ENCODE peak calls at places on chromosome 10, in six cellular contexts. One of them, this sample, is unnamed.

GRCh38 chr10:43287056-43288007 is 20.5 kb upstream of the RASGEF1A start:
- DNase-seq in neural progenitor cell: no peak
- DNase-seq in HCT116: peak
- DNase-seq in SK-N-SH: no peak
- DNase-seq in GM23248: peak
- DNase-seq in PC-3: peak
- DNase-seq in this sample: peak

GRCh38 chr10:62885656-62886461 is 69.7 kb upstream of the EGR2 start:
- DNase-seq in PC-3: peak
- DNase-seq in neural progenitor cell: no peak
- DNase-seq in HCT116: no peak
- DNase-seq in GM23248: peak
- DNase-seq in SK-N-SH: no peak
- DNase-seq in this sample: no peak

GRCh38 chr10:89651205-89651915 is 6.3 kb upstream of the PANK1 start:
- DNase-seq in HCT116: no peak
- DNase-seq in SK-N-SH: no peak
- DNase-seq in GM23248: no peak
- DNase-seq in PC-3: no peak
- DNase-seq in neural progenitor cell: no peak
- DNase-seq in this sample: no peak

GRCh38 chr10:18397886-18398285 is 253.5 kb downstream of the NSUN6 start:
- DNase-seq in HCT116: no peak
- DNase-seq in GM23248: no peak
- DNase-seq in PC-3: no peak
- DNase-seq in neural progenitor cell: no peak
- DNase-seq in SK-N-SH: no peak
- DNase-seq in this sample: no peak

GRCh38 chr10:122348512-122348911 is 26.0 kb upstream of the PLEKHA1 start:
- DNase-seq in PC-3: peak
- DNase-seq in neural progenitor cell: peak
- DNase-seq in GM23248: no peak
- DNase-seq in SK-N-SH: no peak
- DNase-seq in HCT116: no peak
- DNase-seq in this sample: no peak

GRCh38 chr10:59096631-59097030 is 79.8 kb upstream of the PHYHIPL start:
- DNase-seq in SK-N-SH: no peak
- DNase-seq in neural progenitor cell: no peak
- DNase-seq in PC-3: no peak
- DNase-seq in HCT116: no peak
- DNase-seq in GM23248: no peak
- DNase-seq in this sample: no peak

GRCh38 chr10:36621346-36621745 is 504.1 kb upstream of the ANKRD30A start:
- DNase-seq in GM23248: peak
- DNase-seq in neural progenitor cell: no peak
- DNase-seq in HCT116: no peak
- DNase-seq in SK-N-SH: no peak
- DNase-seq in PC-3: peak
- DNase-seq in this sample: no peak

GRCh38 chr10:60901561-60902235 is 42.3 kb downstream of the RHOBTB1 start:
- DNase-seq in SK-N-SH: peak
- DNase-seq in HCT116: no peak
- DNase-seq in neural progenitor cell: no peak
- DNase-seq in PC-3: no peak
- DNase-seq in GM23248: no peak
- DNase-seq in this sample: no peak

GRCh38 chr10:27820637-27821036 is 75.0 kb upstream of the MKX start:
- DNase-seq in neural progenitor cell: no peak
- DNase-seq in SK-N-SH: no peak
- DNase-seq in HCT116: no peak
- DNase-seq in PC-3: no peak
- DNase-seq in GM23248: no peak
- DNase-seq in this sample: no peak

GRCh38 chr10:110666673-110667072 is 22.5 kb downstream of the RBM20 start:
- DNase-seq in HCT116: no peak
- DNase-seq in neural progenitor cell: no peak
- DNase-seq in PC-3: no peak
- DNase-seq in SK-N-SH: no peak
- DNase-seq in GM23248: no peak
- DNase-seq in this sample: no peak

GRCh38 chr10:102767428-102768160 is 23.8 kb downstream of the WBP1L start:
- DNase-seq in GM23248: no peak
- DNase-seq in neural progenitor cell: no peak
- DNase-seq in SK-N-SH: no peak
- DNase-seq in PC-3: no peak
- DNase-seq in HCT116: no peak
- DNase-seq in this sample: no peak

GRCh38 chr10:128932071-128932820 is 534.8 kb upstream of the MGMT start:
- DNase-seq in PC-3: no peak
- DNase-seq in HCT116: no peak
- DNase-seq in SK-N-SH: no peak
- DNase-seq in GM23248: no peak
- DNase-seq in neural progenitor cell: peak
- DNase-seq in this sample: no peak

GRCh38 chr10:115355162-115355760 is 262.1 kb downstream of the ATRNL1 start:
- DNase-seq in SK-N-SH: peak
- DNase-seq in PC-3: peak
- DNase-seq in GM23248: peak
- DNase-seq in neural progenitor cell: peak
- DNase-seq in HCT116: peak
- DNase-seq in this sample: peak

GRCh38 chr10:102452672-102453340 is 1.5 kb upstream of the C10orf95 start:
- DNase-seq in neural progenitor cell: no peak
- DNase-seq in GM23248: peak
- DNase-seq in HCT116: peak
- DNase-seq in PC-3: peak
- DNase-seq in SK-N-SH: no peak
- DNase-seq in this sample: no peak

GRCh38 chr10:79179404-79180309 is 110.9 kb downstream of the ZMIZ1 start:
- DNase-seq in GM23248: peak
- DNase-seq in HCT116: no peak
- DNase-seq in SK-N-SH: peak
- DNase-seq in PC-3: no peak
- DNase-seq in neural progenitor cell: peak
- DNase-seq in this sample: no peak

GRCh38 chr10:4763960-4764428 is 62.0 kb upstream of the AKR1E2 start:
- DNase-seq in SK-N-SH: no peak
- DNase-seq in GM23248: peak
- DNase-seq in PC-3: peak
- DNase-seq in neural progenitor cell: no peak
- DNase-seq in HCT116: no peak
- DNase-seq in this sample: no peak

GRCh38 chr10:118950190-118950658 is 79.3 kb upstream of the NANOS1 start:
- DNase-seq in neural progenitor cell: no peak
- DNase-seq in GM23248: peak
- DNase-seq in PC-3: peak
- DNase-seq in HCT116: no peak
- DNase-seq in SK-N-SH: no peak
- DNase-seq in this sample: no peak

GRCh38 chr10:69415049-69415448 is 1.7 kb downstream of the TACR2 start:
- DNase-seq in GM23248: no peak
- DNase-seq in PC-3: no peak
- DNase-seq in HCT116: no peak
- DNase-seq in neural progenitor cell: no peak
- DNase-seq in SK-N-SH: peak
- DNase-seq in this sample: no peak

GRCh38 chr10:69412232-69412631 is 4.5 kb downstream of the TACR2 start:
- DNase-seq in PC-3: no peak
- DNase-seq in neural progenitor cell: no peak
- DNase-seq in HCT116: no peak
- DNase-seq in GM23248: no peak
- DNase-seq in SK-N-SH: no peak
- DNase-seq in this sample: no peak

GRCh38 chr10:69414036-69415018 is 2.4 kb downstream of the TACR2 start:
- DNase-seq in SK-N-SH: no peak
- DNase-seq in neural progenitor cell: no peak
- DNase-seq in HCT116: no peak
- DNase-seq in PC-3: no peak
- DNase-seq in GM23248: no peak
- DNase-seq in this sample: no peak

GRCh38 chr10:69411476-69411875 is 5.2 kb downstream of the TACR2 start:
- DNase-seq in SK-N-SH: no peak
- DNase-seq in PC-3: no peak
- DNase-seq in neural progenitor cell: no peak
- DNase-seq in HCT116: no peak
- DNase-seq in GM23248: no peak
- DNase-seq in this sample: no peak

DNA sequence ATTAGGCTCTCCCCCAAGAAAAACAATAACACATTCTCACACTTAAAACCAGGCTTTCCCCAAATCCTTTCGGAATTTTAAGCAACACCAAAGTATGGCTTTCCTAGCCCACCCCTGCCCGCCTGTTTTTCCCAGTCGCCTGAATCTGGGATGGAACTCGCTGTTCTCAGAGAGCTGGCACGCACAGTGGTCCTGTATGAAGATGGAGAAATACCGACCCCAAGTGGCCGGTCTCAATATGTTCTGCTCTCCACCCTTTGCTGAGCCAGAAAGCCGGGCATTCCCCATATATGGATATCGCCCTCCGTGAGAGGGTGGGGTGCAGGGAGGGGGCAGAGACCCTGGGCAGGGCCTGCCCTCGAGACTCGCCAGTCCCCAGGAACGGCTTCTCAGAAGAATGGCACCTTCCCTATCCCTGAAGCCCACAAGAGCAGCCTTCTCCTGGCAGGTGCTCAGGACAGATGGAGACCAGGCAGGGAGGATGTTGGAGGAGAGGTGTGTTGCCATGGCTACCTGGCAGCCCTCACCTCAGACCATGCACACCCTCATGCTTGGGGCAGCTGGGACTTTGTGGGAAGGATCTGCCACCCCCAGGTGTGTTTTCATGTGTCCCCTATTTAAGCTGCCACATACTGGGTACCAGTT is 3.4 kb downstream of the TACR2 start:
- DNase-seq in neural progenitor cell: peak
- DNase-seq in HCT116: peak
- DNase-seq in PC-3: peak
- DNase-seq in SK-N-SH: peak
- DNase-seq in GM23248: peak
- DNase-seq in this sample: no peak
- TF ChIP-seq EZH2phosphoT487 in neural progenitor cell: no peak
- TF ChIP-seq EZH2phosphoT487 in HCT116: no peak
- TF ChIP-seq EZH2phosphoT487 in PC-3: no peak
- TF ChIP-seq EZH2phosphoT487 in SK-N-SH: no peak
- TF ChIP-seq EZH2phosphoT487 in GM23248: no peak
- TF ChIP-seq EZH2phosphoT487 in this sample: no peak

DNA sequence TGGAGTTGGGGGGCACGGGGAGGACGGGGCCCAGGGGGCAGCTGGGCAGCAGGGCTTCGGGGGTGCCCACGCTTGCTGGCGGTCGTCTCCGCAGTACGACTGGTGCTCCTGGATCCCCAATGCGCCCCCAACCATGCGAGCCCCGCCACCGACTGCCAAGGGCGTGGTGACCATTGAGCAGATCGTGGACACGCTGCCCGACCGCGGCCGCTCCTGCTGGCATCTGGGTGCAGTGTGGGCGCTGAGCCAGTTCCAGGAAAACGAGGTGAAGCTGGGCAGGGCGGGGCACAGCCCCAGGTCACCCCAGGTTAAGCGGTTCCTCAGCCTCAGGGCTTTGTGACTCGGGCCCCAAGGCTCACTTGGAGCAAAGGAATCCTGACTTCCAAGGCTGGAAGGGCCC is 70.0 kb downstream of the ALOX5 start:
- DNase-seq in GM23248: no peak
- DNase-seq in neural progenitor cell: no peak
- DNase-seq in HCT116: no peak
- DNase-seq in SK-N-SH: no peak
- DNase-seq in PC-3: no peak
- DNase-seq in this sample: no peak
- H3K9ac ChIP-seq in GM23248: no peak
- H3K9ac ChIP-seq in neural progenitor cell: no peak
- H3K9ac ChIP-seq in HCT116: no peak
- H3K9ac ChIP-seq in SK-N-SH: no peak
- H3K9ac ChIP-seq in PC-3: no peak
- H3K9ac ChIP-seq in this sample: no peak

DNA sequence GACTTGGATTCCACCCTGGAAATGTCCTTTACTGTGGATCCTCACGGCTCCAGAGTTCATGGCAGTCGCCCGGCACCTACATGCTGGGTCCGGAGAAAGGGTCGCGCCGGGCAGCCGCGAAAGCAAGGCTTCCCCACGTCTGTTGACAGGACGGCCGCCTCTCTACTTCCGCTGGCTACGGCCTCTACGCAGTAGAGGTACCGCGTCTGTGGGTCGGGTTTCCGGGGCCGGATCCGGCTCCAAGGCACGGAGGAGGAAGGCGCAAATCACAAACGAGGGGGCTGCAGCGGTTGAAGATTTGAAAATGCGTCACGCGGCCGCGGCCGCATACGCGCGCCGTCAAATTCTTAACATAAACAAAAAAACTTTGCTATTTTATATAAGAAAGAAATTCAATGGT is 649.6 kb downstream of the REEP3 start:
- DNase-seq in HCT116: no peak
- DNase-seq in PC-3: no peak
- DNase-seq in GM23248: no peak
- DNase-seq in neural progenitor cell: no peak
- DNase-seq in SK-N-SH: no peak
- DNase-seq in this sample: no peak
- TF ChIP-seq EZH2phosphoT487 in HCT116: no peak
- TF ChIP-seq EZH2phosphoT487 in PC-3: no peak
- TF ChIP-seq EZH2phosphoT487 in GM23248: no peak
- TF ChIP-seq EZH2phosphoT487 in neural progenitor cell: no peak
- TF ChIP-seq EZH2phosphoT487 in SK-N-SH: no peak
- TF ChIP-seq EZH2phosphoT487 in this sample: no peak

GRCh38 chr10:124738441-124738840 is 5.7 kb downstream of the FAM53B start:
- DNase-seq in neural progenitor cell: no peak
- DNase-seq in PC-3: no peak
- DNase-seq in SK-N-SH: no peak
- DNase-seq in GM23248: no peak
- DNase-seq in HCT116: no peak
- DNase-seq in this sample: no peak

GRCh38 chr10:124735491-124736286 is 8.5 kb downstream of the FAM53B start:
- DNase-seq in SK-N-SH: no peak
- DNase-seq in PC-3: no peak
- DNase-seq in neural progenitor cell: no peak
- DNase-seq in GM23248: no peak
- DNase-seq in HCT116: no peak
- DNase-seq in this sample: no peak

GRCh38 chr10:124736491-124737136 is 7.6 kb downstream of the FAM53B start:
- DNase-seq in GM23248: peak
- DNase-seq in HCT116: no peak
- DNase-seq in neural progenitor cell: no peak
- DNase-seq in SK-N-SH: no peak
- DNase-seq in PC-3: peak
- DNase-seq in this sample: no peak

GRCh38 chr10:124737708-124738107 is 6.5 kb downstream of the FAM53B start:
- DNase-seq in PC-3: no peak
- DNase-seq in SK-N-SH: no peak
- DNase-seq in neural progenitor cell: no peak
- DNase-seq in HCT116: no peak
- DNase-seq in GM23248: no peak
- DNase-seq in this sample: no peak

DNA sequence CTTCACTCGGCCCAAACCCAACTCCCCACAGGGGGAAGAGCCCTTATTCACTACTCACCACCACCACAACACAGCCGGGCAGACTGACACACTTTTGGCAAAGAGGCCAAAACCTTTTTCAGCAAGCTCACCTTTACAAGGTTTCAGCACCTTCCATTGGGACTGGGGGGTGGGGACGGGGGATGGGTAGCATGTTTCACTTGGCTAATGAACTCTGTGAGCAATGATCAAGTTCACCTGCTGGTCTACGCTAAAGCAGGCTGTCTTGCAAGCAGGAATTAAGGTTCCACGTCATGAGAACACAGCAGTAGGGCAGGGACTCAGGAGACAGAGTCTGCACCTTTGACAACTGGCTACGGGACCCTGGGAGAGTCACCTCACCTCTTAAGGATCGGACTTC is 7.0 kb downstream of the FAM53B start:
- DNase-seq in HCT116: no peak
- DNase-seq in neural progenitor cell: no peak
- DNase-seq in PC-3: peak
- DNase-seq in GM23248: no peak
- DNase-seq in SK-N-SH: no peak
- DNase-seq in this sample: no peak
- H3K9ac ChIP-seq in HCT116: no peak
- H3K9ac ChIP-seq in neural progenitor cell: no peak
- H3K9ac ChIP-seq in PC-3: no peak
- H3K9ac ChIP-seq in GM23248: no peak
- H3K9ac ChIP-seq in SK-N-SH: no peak
- H3K9ac ChIP-seq in this sample: no peak